ENCODE peak calls at places on chromosomes 16 and 17, in four cellular contexts. J is mucosa of gallbladder, O is A549, R is bronchial epithelial cell. G is an unnamed sample.

GRCh38 chr17:40061532-40062038 is 1.2 kb upstream of the THRA start:
- DNase-seq in O (no peak), J (no peak), R (no peak), G (peak)

GRCh38 chr17:33725675-33726271 is 432.7 kb upstream of the ASIC2 start:
- DNase-seq in O (peak), R (peak), J (peak), G (peak)

GRCh38 chr17:35889241-35889640 is 9.1 kb upstream of the CCL5 start:
- DNase-seq in J (no peak), R (no peak), O (no peak), G (no peak)

GRCh38 chr17:35374766-35375344 is 1.4 kb upstream of the SLFN11 start:
- DNase-seq in J (no peak), R (no peak), O (no peak), G (no peak)

GRCh38 chr16:49353650-49354049 is 20.0 kb upstream of the C16orf78 start:
- DNase-seq in R (no peak), J (no peak), O (no peak), G (no peak)

GRCh38 chr16:56610609-56611111 is 2.3 kb downstream of the MT2A start:
- DNase-seq in J (no peak), R (peak), O (no peak), G (no peak)

GRCh38 chr17:80774643-80775281 is 216.9 kb upstream of the CHMP6 start:
- DNase-seq in O (no peak), J (no peak), R (no peak), G (peak)

GRCh38 chr16:16151315-16151714 is 72.0 kb downstream of the ABCC6 start:
- DNase-seq in R (peak), J (no peak), O (no peak), G (peak)

GRCh38 chr16:86723699-86724098 is 145.3 kb downstream of the FOXL1 start:
- DNase-seq in J (no peak), O (no peak), R (no peak), G (peak)